ENCODE peak calls at places on chromosome 4, in seven cellular contexts. E, U, W, P, O, G and Y are unnamed samples.

GRCh38 chr4:7355795-7356194 is 78.9 kb downstream of the PSAPL1 start:
- DNase-seq in E (no peak), O (no peak), G (peak; percentile 19), P (no peak), U (no peak), W (no peak), Y (no peak)

GRCh38 chr4:1220566-1220965 is 28.4 kb downstream of the CTBP1 start:
- DNase-seq in W (no peak), P (no peak), G (no peak), E (no peak), U (no peak), O (no peak), Y (no peak)

GRCh38 chr4:75708218-75708691 is 16.1 kb upstream of the USO1 start:
- DNase-seq in W (peak; percentile 50), E (peak; percentile 55), O (no peak), G (no peak), U (no peak), P (no peak), Y (no peak)

GRCh38 chr4:25088342-25088952 is 57.7 kb upstream of the LGI2 start:
- DNase-seq in U (peak; percentile 18), W (no peak), O (no peak), G (no peak), P (no peak), E (no peak), Y (peak; percentile 17)

GRCh38 chr4:87120411-87121162 is 99.8 kb downstream of the KLHL8 start:
- DNase-seq in E (peak; percentile 84), W (no peak), P (peak; percentile 54), U (no peak), O (no peak), G (peak; percentile 74), Y (peak; percentile 49)

GRCh38 chr4:96186593-96186992 is 346.7 kb downstream of the PDHA2 start:
- DNase-seq in W (no peak), P (no peak), E (no peak), O (no peak), U (no peak), G (no peak), Y (no peak)

GRCh38 chr4:173252024-173252935 is 81.9 kb downstream of the HMGB2 start:
- DNase-seq in O (peak; percentile 84), W (peak; percentile 72), U (peak; percentile 94), G (peak; percentile 75), E (peak; percentile 34), P (peak; percentile 92), Y (peak; percentile 100)

GRCh38 chr4:105666693-105667092 is 41.8 kb downstream of the INTS12 start:
- DNase-seq in P (peak; percentile 10), W (peak; percentile 22), O (no peak), U (peak; percentile 9), G (no peak), E (no peak), Y (peak; percentile 3)

GRCh38 chr4:89658701-89659024 is 178.3 kb downstream of the SNCA start:
- DNase-seq in U (no peak), W (no peak), G (no peak), P (no peak), E (no peak), O (no peak), Y (no peak)

GRCh38 chr4:152245706-152246105 is 290.2 kb downstream of the FBXW7 start:
- DNase-seq in P (no peak), E (no peak), G (no peak), U (peak; percentile 25), O (no peak), W (no peak), Y (no peak)

GRCh38 chr4:46389301-46389761 is 597 bp downstream of the GABRA2 start:
- DNase-seq in O (no peak), G (no peak), W (no peak), P (no peak), U (no peak), E (peak; percentile 62), Y (no peak)

GRCh38 chr4:84916233-84916632 is 50.3 kb downstream of the WDFY3 start:
- DNase-seq in U (no peak), O (no peak), G (no peak), P (no peak), E (no peak), W (no peak), Y (no peak)

GRCh38 chr4:74223801-74224200 is 65.9 kb downstream of the MTHFD2L start:
- DNase-seq in E (no peak), U (peak; percentile 56), W (no peak), O (no peak), P (peak; percentile 58), G (no peak), Y (no peak)

GRCh38 chr4:109411964-109412363 is 21.7 kb upstream of the SEC24B start:
- DNase-seq in E (no peak), U (no peak), O (peak; percentile 49), P (no peak), W (no peak), G (no peak), Y (no peak)

GRCh38 chr4:7295201-7295916 is 103.0 kb downstream of the SORCS2 start:
- DNase-seq in E (peak; percentile 30), G (no peak), W (no peak), U (no peak), O (no peak), P (peak; percentile 40), Y (no peak)

GRCh38 chr4:77917075-77917474 is 54.4 kb downstream of the MRPL1 start:
- DNase-seq in G (no peak), E (no peak), U (no peak), O (no peak), P (no peak), W (no peak), Y (no peak)

GRCh38 chr4:14254806-14255445 is 627.4 kb upstream of the BOD1L1 start:
- DNase-seq in U (no peak), O (no peak), G (no peak), W (no peak), P (no peak), E (no peak), Y (no peak)

GRCh38 chr4:185165605-185166063 is 22.6 kb downstream of the SLC25A4 start:
- DNase-seq in E (no peak), G (no peak), W (no peak), O (no peak), P (peak; percentile 91), U (peak; percentile 74), Y (peak; percentile 74)

GRCh38 chr4:35124116-35124515 is 1120.2 kb downstream of the ARAP2 start:
- DNase-seq in P (no peak), G (no peak), E (no peak), O (no peak), U (no peak), W (no peak), Y (no peak)

GRCh38 chr4:38621831-38622230 is 42.2 kb upstream of the KLF3 start:
- DNase-seq in W (no peak), G (no peak), E (no peak), U (no peak), O (no peak), P (no peak), Y (no peak)
- H3K4me3 ChIP-seq in W (no peak overlapping the region), G (no peak overlapping the region), E (no peak overlapping the region), U (no peak overlapping the region), O (no peak overlapping the region), P (no peak overlapping the region), Y (no peak overlapping the region)

DNA sequence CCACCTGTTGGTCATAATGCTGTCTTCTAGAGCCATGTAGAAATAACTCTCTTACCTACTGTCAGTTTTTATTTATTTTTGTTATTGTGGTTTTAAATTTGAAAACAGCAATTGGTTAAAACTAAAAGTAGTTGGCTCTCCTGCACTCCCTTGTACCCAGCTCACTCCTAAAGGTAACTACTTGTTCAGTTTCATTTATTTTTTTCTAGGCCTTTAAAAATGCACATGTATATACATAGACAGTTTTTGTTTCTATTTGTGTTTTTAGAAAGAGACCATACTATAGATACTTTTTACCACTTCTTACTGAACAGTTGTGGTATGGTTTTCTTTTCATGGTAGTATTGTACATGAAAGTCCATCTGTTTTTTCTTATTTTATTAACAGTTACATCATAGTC is 16.8 kb downstream of the SMAD1 start:
- DNase-seq in W (no peak), G (no peak), U (no peak), P (no peak), E (no peak), O (no peak), Y (no peak)
- TF ChIP-seq CTCF in W (no peak), G (no peak), U (no peak), P (no peak), E (no peak), O (no peak), Y (no peak)

DNA sequence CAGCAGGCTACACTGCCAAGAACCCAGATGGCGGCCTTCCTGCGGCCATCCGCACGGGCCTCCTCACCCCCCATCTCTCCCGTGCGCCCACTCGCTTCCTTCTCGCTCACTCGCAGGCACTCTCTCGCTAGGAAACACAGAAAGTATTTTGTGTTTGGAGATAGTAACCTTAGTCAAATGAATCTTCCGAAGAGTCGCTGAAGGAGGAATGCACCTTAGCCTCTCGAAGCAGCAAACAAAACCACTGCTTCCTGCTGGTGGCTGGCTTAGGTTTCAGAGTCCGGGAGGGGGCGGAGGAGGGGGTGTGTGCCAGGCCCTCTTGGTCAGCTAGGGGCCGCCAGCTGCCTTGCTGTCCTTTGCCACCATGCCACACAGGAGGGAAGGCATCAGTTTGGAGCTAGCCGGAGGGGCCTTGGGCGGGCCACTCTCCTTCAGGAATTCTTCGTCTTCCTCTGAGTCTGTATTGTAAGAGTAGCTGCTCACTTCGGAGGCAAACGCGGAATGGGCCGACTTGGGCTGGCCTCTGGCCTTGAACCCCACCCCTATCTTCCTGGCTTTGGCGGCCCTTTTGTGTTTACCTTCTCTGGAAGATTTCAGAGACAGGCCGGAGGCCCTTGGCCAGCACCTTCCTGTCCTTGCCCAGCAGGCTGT is 73.2 kb upstream of the UCP1 start:
- DNase-seq in G (no peak), W (no peak), O (peak; percentile 46), U (no peak), E (no peak), P (no peak), Y (no peak)
- H3K4me3 ChIP-seq in G (no peak overlapping the region), W (no peak overlapping the region), O (peak overlapping the region; percentile 23), U (no peak overlapping the region), E (no peak overlapping the region), P (no peak overlapping the region), Y (no peak overlapping the region)

DNA sequence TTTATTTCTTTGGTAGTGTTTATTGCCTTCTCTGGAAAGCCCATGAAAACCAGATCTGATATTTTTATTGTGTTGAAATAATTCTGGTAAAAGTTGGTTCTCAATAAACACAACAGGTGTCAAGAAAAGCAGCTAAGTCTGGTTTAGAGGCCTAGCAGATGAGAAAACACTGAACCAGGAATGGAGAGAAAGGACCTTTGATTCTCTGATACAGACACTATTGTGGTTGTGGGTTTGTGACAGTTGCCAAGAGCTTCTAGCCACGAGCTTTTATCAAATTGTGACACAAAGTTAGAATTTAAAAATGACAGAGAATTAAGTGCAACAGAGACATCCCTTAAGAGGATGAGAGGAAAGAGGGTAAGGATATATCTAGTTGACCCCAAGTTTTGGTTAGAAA is 42.6 kb downstream of the DDIT4L start:
- DNase-seq in E (no peak), U (no peak), G (no peak), W (no peak), P (no peak), O (no peak), Y (no peak)
- TF ChIP-seq CTCF in E (no peak), U (no peak), G (no peak), W (no peak), P (no peak), O (no peak), Y (no peak)